ENCODE peak calls at places on chromosomes 1 and 21, in four cellular contexts. I is WTC11, Q is HepG2, X is K562. G is an unnamed sample.

GRCh38 chr1:92879316-92879968 is 47.6 kb downstream of the RPL5 start:
- DNase-seq in I (no peak), Q (no peak), X (no peak), G (peak; percentile 27)

GRCh38 chr1:14593279-14593678 is 5.2 kb upstream of the KAZN start:
- DNase-seq in I (no peak), Q (no peak), X (no peak), G (no peak)

GRCh38 chr1:181551249-181551648 is 67.9 kb downstream of the CACNA1E start:
- DNase-seq in I (no peak), Q (no peak), X (no peak), G (no peak)

GRCh38 chr1:222653178-222653827 is 35.4 kb downstream of the MIA3 start:
- DNase-seq in I (no peak), Q (no peak), X (no peak), G (no peak)

GRCh38 chr21:38925923-38926322 is 120.2 kb downstream of the ETS2 start:
- DNase-seq in I (no peak), Q (no peak), X (no peak), G (no peak)

GRCh38 chr1:151990856-151991198 is 2.8 kb downstream of the S100A10 start:
- DNase-seq in I (no peak), Q (peak; percentile 73), X (no peak), G (no peak)

GRCh38 chr1:238199325-238199724 is 308.6 kb upstream of the ZP4 start:
- DNase-seq in I (no peak), Q (no peak), X (no peak), G (no peak)

GRCh38 chr1:117512728-117513321 is 93.0 kb upstream of the TENT5C start:
- DNase-seq in I (no peak), Q (no peak), X (peak; percentile 32), G (no peak)

GRCh38 chr1:188817814-188818213 is 1659.8 kb downstream of the BRINP3 start:
- DNase-seq in I (no peak), Q (no peak), X (no peak), G (peak; percentile 45)

GRCh38 chr1:8671313-8671917 is 146.0 kb downstream of the RERE start:
- DNase-seq in I (no peak), Q (peak; percentile 61), X (peak; percentile 75), G (peak; percentile 60)

GRCh38 chr1:22447581-22448215 is 4.0 kb upstream of the ZBTB40 start:
- DNase-seq in I (no peak), Q (no peak), X (peak; percentile 43), G (peak; percentile 50)

GRCh38 chr1:1788136-1788535 is 9.9 kb upstream of the NADK start:
- DNase-seq in I (no peak), Q (no peak), X (no peak), G (no peak)

GRCh38 chr1:113928129-113928949 is 785 bp upstream of the HIPK1 start:
- DNase-seq in I (no peak), Q (peak; percentile 28), X (no peak), G (no peak)

GRCh38 chr1:59083946-59084865 is 212.7 kb upstream of the FGGY start:
- DNase-seq in I (peak; percentile 33), Q (no peak), X (no peak), G (no peak)

GRCh38 chr1:248618878-248619277 is 16.0 kb downstream of the OR2T11 start:
- DNase-seq in I (no peak), Q (peak; percentile 52), X (peak; percentile 5), G (peak; percentile 27)

GRCh38 chr1:188888387-188888786 is 1589.3 kb downstream of the BRINP3 start:
- DNase-seq in I (no peak), Q (no peak), X (no peak), G (no peak)

GRCh38 chr1:151006331-151007052 is at the start of gene MINDY1:
- DNase-seq in I (peak; percentile 73), Q (peak; percentile 95), X (peak; percentile 83), G (peak; percentile 82)

GRCh38 chr1:154141240-154141639 is 13.6 kb downstream of the NUP210L start:
- DNase-seq in I (no peak), Q (no peak), X (no peak), G (no peak)

GRCh38 chr1:54989968-54990810 is 8.5 kb upstream of the BSND start:
- DNase-seq in I (no peak), Q (no peak), X (no peak), G (no peak)

GRCh38 chr1:119729044-119729443 is 17.3 kb downstream of the PHGDH start:
- DNase-seq in I (no peak), Q (peak; percentile 56), X (no peak), G (no peak)

GRCh38 chr1:43238991-43239469 is 30.8 kb upstream of the TMEM125 start:
- DNase-seq in I (no peak), Q (no peak), X (no peak), G (no peak)

GRCh38 chr1:207164086-207164485 is 60.1 kb downstream of the C4BPA start:
- DNase-seq in I (no peak), Q (no peak), X (no peak), G (no peak)

GRCh38 chr1:16971330-16972209 is 8.8 kb downstream of the MFAP2 start:
- DNase-seq in I (peak; percentile 65), Q (no peak), X (no peak), G (no peak)

GRCh38 chr1:32101233-32101681 is 6.6 kb upstream of the KPNA6 start:
- DNase-seq in I (no peak), Q (no peak), X (peak; percentile 65), G (no peak)

GRCh38 chr1:112247036-112247597 is 148.9 kb upstream of the CTTNBP2NL start:
- DNase-seq in I (no peak), Q (no peak), X (no peak), G (no peak)
- TF ChIP-seq FOXJ3 in I (no peak), Q (no peak), X (no peak), G (no peak)

GRCh38 chr1:202168861-202169260 is 8.5 kb upstream of the PTPN7 start:
- DNase-seq in I (no peak), Q (no peak), X (no peak), G (no peak)
- TF ChIP-seq FOXJ3 in I (no peak), Q (no peak), X (no peak), G (no peak)

GRCh38 chr1:155978973-155979429 is 654 bp upstream of the ARHGEF2 start:
- DNase-seq in I (no peak), Q (no peak), X (peak; percentile 60), G (no peak)

GRCh38 chr1:155978325-155978972 is at the start of gene ARHGEF2:
- DNase-seq in I (peak; percentile 91), Q (no peak), X (peak; percentile 88), G (peak; percentile 91)

GRCh38 chr1:155976062-155976912 is 2.1 kb downstream of the ARHGEF2 start:
- DNase-seq in I (peak; percentile 41), Q (no peak), X (peak; percentile 83), G (peak; percentile 61)

GRCh38 chr1:155976913-155977606 is 1.3 kb downstream of the ARHGEF2 start:
- DNase-seq in I (no peak), Q (no peak), X (no peak), G (no peak)

DNA sequence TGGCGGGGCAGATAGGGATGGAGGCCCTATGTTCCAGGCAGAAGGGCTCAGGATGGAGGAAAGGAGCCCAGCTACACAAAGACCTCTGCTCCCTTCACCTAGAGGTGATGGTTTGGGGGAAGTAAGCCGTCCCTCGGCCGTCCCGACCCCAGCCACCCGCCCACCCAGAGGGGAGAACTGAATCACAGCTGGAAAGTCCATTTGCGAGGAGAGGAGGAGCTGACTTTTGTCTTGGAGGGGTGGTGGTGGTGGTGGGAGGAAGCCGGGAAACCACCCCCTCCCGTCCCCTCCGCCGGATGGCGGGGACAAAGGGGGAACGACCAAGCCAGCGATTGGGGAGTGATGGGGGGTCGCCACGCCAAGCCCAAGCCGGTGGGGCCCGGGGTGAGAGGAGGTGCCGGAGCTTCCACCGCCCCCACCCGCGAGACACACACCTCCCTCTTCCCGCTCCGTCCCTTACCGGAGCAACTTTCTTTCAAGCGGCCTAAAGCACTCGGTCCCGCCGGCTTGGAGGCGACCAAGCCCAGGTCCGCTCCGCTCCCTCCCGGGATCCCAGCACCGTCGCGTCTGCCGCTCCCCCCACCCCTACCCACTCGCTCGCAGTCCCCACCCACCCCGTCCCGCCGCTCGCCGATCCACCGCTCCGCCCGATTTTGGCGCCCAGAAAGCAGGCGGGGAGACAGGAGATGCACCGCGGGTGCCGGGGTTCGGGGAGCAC is 581 bp downstream of the ARHGEF2 start:
- DNase-seq in I (peak; percentile 47), Q (no peak), X (peak; percentile 71), G (peak; percentile 89)
- TF ChIP-seq FOXJ3 in I (no peak), Q (no peak), X (no peak), G (no peak)

DNA sequence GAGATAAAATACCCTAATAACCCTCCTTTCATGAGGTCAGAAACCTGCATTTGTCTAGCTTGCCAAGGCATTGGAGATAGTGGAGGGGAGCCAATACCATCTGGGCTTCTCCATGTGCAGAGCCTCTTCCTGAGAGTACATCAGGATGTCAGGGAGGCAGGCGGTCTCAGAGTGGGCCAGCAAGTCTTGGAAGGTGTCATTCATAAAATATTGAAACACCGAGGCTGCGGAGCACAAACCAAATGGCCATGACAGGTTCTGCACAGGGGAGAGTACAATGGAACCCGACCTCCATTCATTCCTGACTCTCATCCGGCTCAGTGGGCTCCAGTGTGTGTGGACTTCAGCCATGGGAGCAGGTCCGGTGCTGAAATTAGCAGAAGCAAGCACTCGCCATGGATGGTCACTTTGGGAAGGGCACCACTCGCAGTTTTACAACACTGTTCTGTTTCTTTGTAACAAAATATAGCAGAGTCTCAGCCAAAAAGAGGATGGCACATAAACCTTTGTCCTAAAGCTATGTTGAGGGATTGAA is 446.6 kb downstream of the SIPA1L2 start:
- DNase-seq in I (no peak), Q (no peak), X (no peak), G (no peak)
- TF ChIP-seq FOXJ3 in I (no peak), Q (no peak), X (no peak), G (no peak)

DNA sequence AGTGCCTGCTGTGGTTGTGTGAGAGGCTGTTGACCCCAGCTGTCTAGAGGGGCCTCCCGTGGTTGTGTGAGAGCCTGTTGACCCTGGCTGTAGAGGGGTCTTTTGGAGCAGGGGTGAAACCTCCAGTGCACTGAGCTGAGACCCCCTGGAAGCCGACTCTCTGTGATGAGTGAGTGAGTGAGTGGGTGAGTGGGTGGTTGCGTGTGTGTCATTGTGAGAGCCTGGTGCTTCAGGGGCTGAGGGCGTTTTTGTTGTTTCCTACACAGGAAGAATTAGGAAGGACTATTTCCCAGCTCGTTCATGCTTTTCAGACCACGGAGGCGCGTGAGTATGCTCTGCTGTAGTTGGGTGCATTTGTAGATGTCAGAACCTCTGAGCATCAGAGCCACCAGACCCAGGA is 3.0 kb downstream of the RRP1 start:
- DNase-seq in I (no peak), Q (no peak), X (no peak), G (no peak)
- TF ChIP-seq FOXJ3 in I (no peak), Q (no peak), X (no peak), G (no peak)

DNA sequence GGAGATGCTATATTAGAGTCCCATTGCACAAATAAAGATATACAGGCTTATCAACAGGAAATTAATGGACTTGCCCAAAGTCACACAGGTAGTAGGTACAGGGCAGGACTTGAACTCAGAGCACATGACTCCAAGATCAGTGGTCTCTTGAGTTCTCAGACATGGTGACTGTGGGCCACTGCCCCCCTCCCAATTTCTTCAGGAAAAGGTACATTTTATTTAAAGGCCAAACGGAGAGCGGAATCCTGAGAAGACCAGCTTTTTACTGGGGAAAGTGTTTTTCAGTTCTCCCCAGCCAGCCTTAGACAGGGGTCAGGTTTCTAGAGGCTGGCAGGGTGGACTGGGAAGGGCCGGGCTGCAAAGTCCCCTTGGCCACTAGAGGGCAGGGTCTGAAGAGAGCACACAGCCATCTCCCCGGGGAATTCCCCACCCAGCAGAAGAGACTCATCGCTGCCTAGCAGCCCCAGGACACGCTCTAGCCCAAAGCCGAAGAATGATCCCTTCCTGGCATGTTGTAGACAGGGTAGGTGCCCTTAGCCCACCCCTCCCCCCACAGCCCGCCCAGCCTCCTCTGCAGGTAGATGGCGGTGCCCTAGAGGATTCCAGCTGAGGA is 29.7 kb downstream of the ACP6 start:
- DNase-seq in I (peak; percentile 90), Q (peak; percentile 65), X (peak; percentile 78), G (peak; percentile 68)
- TF ChIP-seq FOXJ3 in I (no peak), Q (no peak), X (no peak), G (no peak)

G was measured in SK-N-SH.